ENCODE peak calls at places on chromosomes 5 and 9, in ten cellular contexts. Z is AG09309, U is cardiac muscle cell, X is fibroblast of pulmonary artery, T is ovary, Y is sigmoid colon, R is psoas muscle, M is PC-3, L is heart right ventricle, B is AG10803. K is an unnamed sample.

GRCh38 chr9:27227192-27227591 is 69.8 kb downstream of the EQTN start:
- DNase-seq in Y (no peak), M (peak), Z (peak), B (peak), R (no peak), T (no peak), X (peak), L (no peak), U (no peak), K (no peak)

GRCh38 chr5:24823625-24824024 is 178.8 kb upstream of the CDH10 start:
- DNase-seq in B (no peak), X (no peak), M (peak), U (no peak), L (no peak), Y (no peak), Z (no peak), R (no peak), T (no peak), K (no peak)

GRCh38 chr9:133680250-133680975 is 44.2 kb downstream of the DBH start:
- DNase-seq in Y (no peak), U (no peak), M (no peak), X (no peak), L (no peak), R (peak), T (no peak), B (no peak), Z (no peak), K (no peak)

GRCh38 chr9:127905788-127906191 is 6.4 kb upstream of the ST6GALNAC6 start:
- DNase-seq in Z (no peak), B (no peak), M (no peak), Y (no peak), T (peak), R (peak), L (no peak), X (no peak), U (no peak), K (no peak)

GRCh38 chr5:72380491-72381274 is 60.5 kb downstream of the PTCD2 start:
- DNase-seq in U (no peak), X (no peak), M (no peak), R (no peak), T (no peak), Z (no peak), L (no peak), Y (no peak), B (peak), K (no peak)

GRCh38 chr9:97468658-97469448 is 32.6 kb upstream of the TMOD1 start:
- DNase-seq in M (peak), T (peak), Y (peak), U (peak), Z (no peak), L (peak), B (peak), X (peak), R (peak), K (no peak)

GRCh38 chr5:139210585-139210984 is 12.4 kb upstream of the SIL1 start:
- DNase-seq in T (no peak), Y (no peak), B (no peak), Z (no peak), M (no peak), R (no peak), X (no peak), L (no peak), U (no peak), K (no peak)

GRCh38 chr5:60036539-60036938 is 143.0 kb upstream of the PDE4D start:
- DNase-seq in X (no peak), T (no peak), L (no peak), R (no peak), Y (no peak), U (no peak), Z (no peak), B (no peak), M (no peak), K (no peak)

GRCh38 chr5:97452646-97453045 is 269.6 kb upstream of the RIOK2 start:
- DNase-seq in M (no peak), B (no peak), L (no peak), R (no peak), T (no peak), X (peak), U (no peak), Z (no peak), Y (no peak), K (no peak)

GRCh38 chr5:34585601-34586104 is 70.5 kb upstream of the RAI14 start:
- DNase-seq in U (no peak), R (no peak), X (peak), L (no peak), M (peak), T (no peak), B (peak), Z (no peak), Y (no peak), K (peak)
- H3K4me3 ChIP-seq in U (no peak), R (no peak), X (no peak), L (no peak), M (peak), T (no peak), B (no peak), Z (no peak), Y (no peak), K (no peak)

DNA sequence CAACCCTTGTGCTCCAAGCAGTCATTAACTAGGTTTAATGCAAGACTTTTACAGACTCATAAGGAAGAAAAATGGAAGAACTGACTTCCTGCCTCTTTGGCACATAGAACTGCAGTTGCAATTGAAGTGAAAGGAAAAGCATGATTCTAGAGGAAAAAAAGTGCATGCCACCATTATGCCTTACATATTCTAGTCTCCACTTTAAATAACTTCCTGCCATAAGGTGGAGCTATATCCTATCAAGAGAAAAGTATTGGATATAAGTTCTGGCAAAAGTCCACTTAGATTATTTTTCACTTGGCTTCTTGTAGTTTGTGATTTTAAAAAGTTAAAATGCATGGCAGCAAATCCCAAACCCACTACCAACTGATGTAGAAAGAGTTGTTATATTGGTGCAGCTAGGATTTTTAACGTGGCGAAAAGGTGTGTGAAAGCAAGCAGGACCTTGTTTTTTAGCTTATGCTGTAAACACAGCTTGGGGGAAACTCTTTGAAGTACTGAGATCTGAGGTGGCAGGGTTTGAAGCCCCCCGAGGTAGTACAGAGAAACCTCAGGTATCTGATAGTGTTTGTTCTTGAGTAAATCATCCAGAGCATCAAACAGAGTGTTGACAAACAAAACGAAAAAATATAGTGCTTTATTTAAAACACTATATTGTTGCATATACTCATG is 117.9 kb downstream of the ANXA1 start:
- DNase-seq in L (no peak), B (peak), U (peak), M (peak), X (peak), Z (no peak), R (no peak), T (no peak), Y (no peak), K (peak)
- TF ChIP-seq CTCF in L (peak), B (peak), U (peak), M (peak), X (peak), Z (no peak), R (no peak), T (no peak), Y (no peak), K (peak)

GRCh38 chr5:153782589-153783238 is 256.0 kb downstream of the FAM114A2 start:
- DNase-seq in M (no peak), U (peak), R (no peak), B (peak), X (peak), Z (no peak), Y (no peak), L (no peak), T (no peak), K (no peak)

GRCh38 chr5:153781325-153781724 is 257.4 kb downstream of the FAM114A2 start:
- DNase-seq in X (no peak), Y (no peak), R (no peak), T (no peak), U (no peak), B (no peak), Z (no peak), L (no peak), M (no peak), K (no peak)

GRCh38 chr5:153783278-153783677 is 255.4 kb downstream of the FAM114A2 start:
- DNase-seq in B (no peak), T (no peak), Z (no peak), L (no peak), Y (no peak), R (no peak), X (no peak), U (no peak), M (no peak), K (no peak)

GRCh38 chr5:153779852-153780251 is 258.9 kb downstream of the FAM114A2 start:
- DNase-seq in U (no peak), M (no peak), X (no peak), R (no peak), L (no peak), Y (no peak), T (no peak), B (no peak), Z (no peak), K (no peak)

DNA sequence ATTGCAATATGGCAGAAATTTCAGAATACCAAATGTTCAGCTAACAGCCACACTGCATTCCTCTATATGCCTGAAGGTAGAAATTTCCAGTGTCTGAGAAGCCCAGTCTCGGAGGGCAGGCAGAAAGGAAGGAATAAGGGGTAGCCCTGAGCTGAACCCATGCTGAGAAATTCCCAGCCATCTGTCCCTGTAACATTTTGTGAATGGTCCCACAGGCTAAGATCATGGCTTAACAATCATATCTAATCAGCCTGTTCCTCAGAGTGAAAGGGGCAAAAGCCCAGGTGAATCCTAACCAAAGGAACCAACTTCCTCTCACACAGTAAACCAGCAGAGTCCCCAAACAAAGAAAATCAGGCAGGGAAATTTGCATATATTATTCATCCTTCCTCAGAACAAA is 257.8 kb downstream of the FAM114A2 start:
- DNase-seq in Z (no peak), L (no peak), T (no peak), X (no peak), U (no peak), B (no peak), Y (no peak), M (no peak), R (no peak), K (no peak)
- H3K4me3 ChIP-seq in Z (no peak), L (no peak), T (no peak), X (no peak), U (no peak), B (no peak), Y (no peak), M (no peak), R (no peak), K (no peak)

GRCh38 chr9:4305586-4305985 is 5.7 kb upstream of the GLIS3 start:
- DNase-seq in U (no peak), Z (no peak), X (no peak), R (no peak), M (no peak), T (no peak), L (no peak), Y (no peak), B (no peak), K (no peak)

GRCh38 chr9:4301302-4301701 is 1.4 kb upstream of the GLIS3 start:
- DNase-seq in M (peak), X (peak), B (peak), L (no peak), T (no peak), Z (peak), U (no peak), Y (no peak), R (no peak), K (no peak)

GRCh38 chr9:4305065-4305481 is 5.2 kb upstream of the GLIS3 start:
- DNase-seq in R (no peak), X (no peak), Y (no peak), Z (no peak), B (no peak), U (no peak), T (no peak), L (no peak), M (no peak), K (peak)

GRCh38 chr9:4301971-4302427 is 2.1 kb upstream of the GLIS3 start:
- DNase-seq in X (peak), B (peak), M (peak), L (peak), T (peak), U (no peak), Z (peak), R (peak), Y (peak), K (peak)

GRCh38 chr9:4303002-4303401 is 3.1 kb upstream of the GLIS3 start:
- DNase-seq in Z (no peak), L (no peak), M (peak), X (peak), R (no peak), B (no peak), T (no peak), U (no peak), Y (no peak), K (no peak)
- TF ChIP-seq CTCF in Z (no peak), L (no peak), M (no peak), X (no peak), R (no peak), B (no peak), T (no peak), U (no peak), Y (no peak), K (no peak)

DNA sequence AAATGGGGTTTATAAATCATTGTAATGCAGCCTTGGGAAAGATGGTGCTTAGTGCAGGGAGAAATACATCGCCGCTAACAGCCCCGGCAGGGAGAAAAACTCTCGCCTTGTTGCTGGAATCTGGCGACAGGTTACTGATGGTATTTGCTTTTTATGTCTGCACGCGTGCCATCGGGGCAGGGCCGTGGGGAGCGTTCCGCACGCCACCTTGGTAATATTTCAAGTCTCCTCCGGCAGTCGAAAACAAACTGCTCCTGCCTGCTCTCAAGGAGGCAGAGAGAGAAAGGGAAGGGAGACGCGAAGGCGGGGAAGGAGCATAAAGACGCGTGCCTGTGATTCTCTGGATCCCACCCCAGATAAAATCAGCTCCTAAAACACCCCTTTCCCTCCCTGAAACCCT is 47.5 kb downstream of the CFAP77 start:
- DNase-seq in Z (no peak), B (no peak), T (no peak), X (no peak), U (no peak), L (no peak), Y (no peak), R (no peak), M (no peak), K (no peak)
- H3K4me3 ChIP-seq in Z (no peak), B (no peak), T (no peak), X (no peak), U (no peak), L (no peak), Y (no peak), R (no peak), M (no peak), K (no peak)

DNA sequence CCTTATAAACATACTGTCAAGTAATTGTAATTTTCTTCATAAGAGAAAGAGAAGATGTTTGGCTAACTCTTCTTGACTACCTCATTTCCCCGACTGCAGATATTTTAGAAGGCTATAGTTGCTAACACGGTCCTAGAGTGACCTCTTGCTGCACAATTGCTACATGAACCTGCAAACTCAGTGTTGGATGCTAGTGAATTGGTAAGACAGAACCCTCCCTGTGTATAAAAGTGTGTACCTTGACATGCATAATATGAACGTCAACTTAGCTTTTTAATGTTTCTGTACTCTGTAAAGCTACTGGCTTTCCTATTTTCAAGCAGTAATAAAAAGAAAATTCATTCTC is 46.7 kb upstream of the CER1 start:
- DNase-seq in U (peak), R (no peak), Y (no peak), L (no peak), B (peak), M (peak), Z (no peak), T (no peak), X (peak), K (no peak)
- TF ChIP-seq CTCF in U (peak), R (peak), Y (no peak), L (peak), B (peak), M (peak), Z (peak), T (no peak), X (peak), K (peak)

GRCh38 chr5:18114161-18114802 is 480.0 kb downstream of the TAF11L14 start:
- DNase-seq in T (no peak), U (no peak), B (no peak), X (no peak), Z (no peak), R (no peak), M (no peak), Y (no peak), L (no peak), K (no peak)

GRCh38 chr5:18112066-18112465 is 477.8 kb downstream of the TAF11L14 start:
- DNase-seq in B (no peak), X (no peak), R (no peak), Y (no peak), L (no peak), Z (no peak), T (no peak), M (no peak), U (no peak), K (no peak)

GRCh38 chr5:18119156-18119785 is 485.0 kb downstream of the TAF11L14 start:
- DNase-seq in U (no peak), R (no peak), X (no peak), B (no peak), M (no peak), T (no peak), Y (no peak), Z (no peak), L (no peak), K (no peak)

GRCh38 chr5:18113724-18114123 is 479.5 kb downstream of the TAF11L14 start:
- DNase-seq in X (peak), M (peak), U (no peak), B (peak), Y (no peak), L (no peak), Z (no peak), T (no peak), R (no peak), K (no peak)
- H3K4me3 ChIP-seq in X (no peak), M (no peak), U (no peak), B (no peak), Y (no peak), L (no peak), Z (no peak), T (no peak), R (no peak), K (no peak)

DNA sequence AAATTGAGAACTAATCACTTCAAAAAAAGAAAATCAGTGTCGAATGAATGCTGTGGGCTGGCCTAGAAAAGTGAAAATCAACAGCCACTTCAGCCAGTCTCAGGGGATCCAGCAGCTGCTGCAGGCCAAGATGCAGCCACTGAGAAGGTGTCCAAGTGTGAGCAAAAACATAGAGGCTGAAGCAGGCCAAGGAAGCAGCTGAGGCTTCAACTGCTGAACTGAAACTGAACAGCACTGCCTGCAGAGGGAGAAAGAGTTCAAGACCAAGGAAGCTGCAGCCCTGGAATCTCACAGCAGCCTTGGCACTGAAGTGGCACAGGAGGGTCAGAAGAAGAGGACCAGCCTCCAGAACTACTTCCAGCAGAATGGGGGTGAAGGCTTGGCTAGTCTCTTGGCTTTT is 15.8 kb upstream of the SLC36A3 start:
- DNase-seq in M (peak), U (peak), Y (peak), Z (no peak), B (peak), T (peak), L (peak), R (peak), X (peak), K (no peak)
- TF ChIP-seq CTCF in M (peak), U (peak), Y (no peak), Z (peak), B (peak), T (no peak), L (peak), R (no peak), X (peak), K (peak)

DNA sequence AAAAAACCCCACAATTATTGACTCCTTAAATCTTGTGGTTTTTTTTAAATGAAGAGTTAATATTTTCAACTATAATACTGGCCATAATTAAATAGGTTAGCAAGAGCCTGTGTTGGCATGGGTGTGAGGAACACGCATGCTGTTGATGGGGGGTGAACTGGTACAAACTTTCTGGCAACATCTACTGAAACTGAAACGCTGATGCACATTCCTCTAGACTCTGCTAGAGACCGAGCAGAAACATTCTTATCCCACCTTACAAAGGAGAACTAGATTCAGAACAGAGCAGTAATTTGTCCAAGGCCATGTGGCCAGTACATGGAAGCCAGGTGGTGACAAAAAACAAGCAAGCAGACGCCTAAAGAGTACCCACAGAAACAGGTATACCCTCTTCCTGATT is 2.4 kb downstream of the BICD2 start:
- DNase-seq in U (no peak), R (no peak), M (no peak), L (no peak), T (no peak), B (no peak), Z (no peak), X (no peak), Y (no peak), K (no peak)
- H3K4me3 ChIP-seq in U (no peak), R (peak), M (peak), L (no peak), T (no peak), B (peak), Z (no peak), X (no peak), Y (no peak), K (no peak)

DNA sequence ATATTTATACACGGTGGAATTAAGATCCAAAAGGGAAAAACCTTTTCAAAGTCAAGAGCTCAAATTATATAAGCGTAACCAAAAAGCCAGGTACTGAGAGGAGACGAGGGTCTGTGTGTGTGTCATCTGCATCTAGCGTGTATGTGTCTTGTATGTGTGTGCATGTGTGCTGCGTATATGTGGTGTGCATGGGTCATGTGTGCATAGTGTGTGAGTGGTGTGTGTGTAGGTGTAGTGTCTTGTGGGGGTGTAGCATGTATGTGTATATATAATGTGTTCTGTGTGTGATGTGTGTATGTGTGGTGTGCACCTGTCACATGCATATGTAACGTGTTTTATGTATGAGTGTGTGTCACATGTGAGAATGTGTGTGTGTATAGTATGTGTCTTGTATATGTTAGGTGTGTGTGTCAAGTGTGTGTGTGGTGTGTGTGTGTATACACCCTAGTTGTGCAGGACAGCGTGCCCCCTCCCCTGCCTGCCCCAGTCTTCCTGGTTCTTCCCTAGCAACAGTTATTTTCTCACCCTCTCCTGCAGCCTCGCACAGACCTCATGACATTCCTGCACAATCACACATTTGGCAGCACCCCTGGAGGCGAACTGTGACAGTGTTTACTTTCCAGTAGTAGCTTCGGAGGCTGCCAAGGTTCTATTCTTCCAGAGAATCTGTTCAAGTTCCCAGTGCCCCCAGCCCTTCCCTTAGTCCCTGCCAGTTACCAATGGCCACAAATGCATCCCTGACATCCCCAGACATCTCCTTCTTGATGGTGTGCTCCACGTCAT is 27.1 kb upstream of the TNIP1 start:
- DNase-seq in B (peak), T (no peak), Z (no peak), U (no peak), L (no peak), X (peak), R (peak), M (peak), Y (peak), K (no peak)
- TF ChIP-seq CTCF in B (peak), T (no peak), Z (no peak), U (peak), L (no peak), X (no peak), R (no peak), M (no peak), Y (no peak), K (no peak)

K was measured in epithelial cell of proximal tubule.